ENCODE peak calls at places on chromosome 22, in four cellular contexts. S is anterior cingulate cortex, Z is caudate nucleus, H is DMS153. F is an unnamed sample.

GRCh38 chr22:30079952-30080533 is at the start of gene HORMAD2:
- DNase-seq in Z (peak; percentile 6), S (no peak), H (no peak), F (peak; percentile 55)

GRCh38 chr22:41048791-41049717 is 43.3 kb upstream of the EP300 start:
- DNase-seq in H (peak; percentile 37), S (no peak), Z (peak; percentile 12), F (peak; percentile 92)

GRCh38 chr22:20418211-20418788 is 19.3 kb downstream of the SCARF2 start:
- DNase-seq in Z (peak; percentile 75), S (peak; percentile 60), H (peak; percentile 43), F (peak; percentile 69)

GRCh38 chr22:42431401-42432019 is 693 bp downstream of the NFAM1 start:
- DNase-seq in Z (no peak), H (no peak), S (peak; percentile 23), F (no peak)

GRCh38 chr22:30816413-30816812 is 121.7 kb downstream of the OSBP2 start:
- DNase-seq in H (no peak), S (no peak), Z (no peak), F (no peak)

GRCh38 chr22:44442186-44442465 is 55.9 kb downstream of the RTL6 start:
- DNase-seq in S (no peak), H (no peak), Z (no peak), F (no peak)

GRCh38 chr22:37032134-37032534 is 12.6 kb downstream of the MPST start:
- DNase-seq in Z (no peak), H (no peak), S (no peak), F (no peak)

GRCh38 chr22:36351921-36352774 is 35.6 kb downstream of the MYH9 start:
- DNase-seq in H (no peak), S (no peak), Z (no peak), F (peak; percentile 51)

GRCh38 chr22:46180370-46181137 is 30.2 kb downstream of the PPARA start:
- DNase-seq in Z (no peak), H (no peak), S (no peak), F (peak; percentile 34)

GRCh38 chr22:38406617-38407016 is 48.4 kb downstream of the KCNJ4 start:
- DNase-seq in Z (no peak), H (no peak), S (no peak), F (no peak)

GRCh38 chr22:30892731-30893221 is 75.8 kb downstream of the MORC2 start:
- DNase-seq in Z (no peak), S (no peak), H (no peak), F (no peak)

GRCh38 chr22:27433585-27434190 is 367.9 kb downstream of the MN1 start:
- DNase-seq in H (no peak), S (no peak), Z (no peak), F (peak; percentile 52)

GRCh38 chr22:20644071-20644642 is 129.8 kb upstream of the SERPIND1 start:
- DNase-seq in Z (no peak), H (no peak), S (no peak), F (no peak)

GRCh38 chr22:19524170-19525115 is at the start of gene CLDN5:
- DNase-seq in H (peak; percentile 1), Z (no peak), S (no peak), F (peak; percentile 7)

GRCh38 chr22:24070553-24070952 is 59.4 kb downstream of the CABIN1 start:
- DNase-seq in H (no peak), Z (no peak), S (no peak), F (no peak)

GRCh38 chr22:45518580-45518991 is 15.9 kb downstream of the FBLN1 start:
- DNase-seq in H (no peak), Z (no peak), S (no peak), F (no peak)

GRCh38 chr22:49044776-49045175 is 782.9 kb downstream of the BRD1 start:
- DNase-seq in S (no peak), H (no peak), Z (no peak), F (no peak)

GRCh38 chr22:49833340-49834007 is 5.8 kb upstream of the BRD1 start:
- DNase-seq in H (no peak), S (no peak), Z (no peak), F (no peak)

GRCh38 chr22:29331213-29331612 is 15.7 kb upstream of the RASL10A start:
- DNase-seq in S (no peak), H (no peak), Z (no peak), F (no peak)

GRCh38 chr22:49934891-49935557 is 16.6 kb downstream of the CRELD2 start:
- DNase-seq in H (peak; percentile 21), S (no peak), Z (peak; percentile 50), F (peak; percentile 36)

GRCh38 chr22:19705181-19705934 is 8.9 kb upstream of the SEPTIN5 start:
- DNase-seq in Z (no peak), S (no peak), H (no peak), F (no peak)

GRCh38 chr22:20834206-20834605 is 24.4 kb downstream of the PI4KA start:
- DNase-seq in H (no peak), Z (no peak), S (no peak), F (no peak)

GRCh38 chr22:30876925-30877553 is 91.5 kb downstream of the MORC2 start:
- DNase-seq in Z (peak; percentile 30), H (no peak), S (peak; percentile 24), F (peak; percentile 84)

GRCh38 chr22:35449829-35450689 is 50.1 kb downstream of the MCM5 start:
- DNase-seq in S (no peak), Z (no peak), H (no peak), F (no peak)

GRCh38 chr22:32603651-32604540 is 129.3 kb downstream of the FBXO7 start:
- DNase-seq in Z (no peak), H (no peak), S (no peak), F (no peak)

GRCh38 chr22:40407831-40408717 is 37.7 kb downstream of the SGSM3 start:
- DNase-seq in Z (no peak), H (no peak), S (no peak), F (no peak)

GRCh38 chr22:38981005-38981658 is 1.0 kb upstream of the APOBEC3B start:
- DNase-seq in Z (no peak), H (peak; percentile 67), S (no peak), F (peak; percentile 19)

GRCh38 chr22:42857845-42858481 is 890 bp upstream of the ARFGAP3 start:
- DNase-seq in Z (no peak), H (peak; percentile 17), S (no peak), F (no peak)

GRCh38 chr22:21632237-21632895 is at the start of gene CCDC116:
- DNase-seq in S (no peak), Z (no peak), H (peak; percentile 81), F (no peak)

GRCh38 chr22:31646186-31647019 is 15.6 kb downstream of the PISD start:
- DNase-seq in H (no peak), Z (no peak), S (no peak), F (peak; percentile 98)

GRCh38 chr22:45552580-45553332 is 50.1 kb downstream of the FBLN1 start:
- DNase-seq in H (no peak), S (no peak), Z (no peak), F (peak; percentile 99)

GRCh38 chr22:50253941-50254340 is 2.9 kb upstream of the HDAC10 start:
- DNase-seq in S (no peak), H (no peak), Z (no peak), F (no peak)

F was measured in amniotic epithelial cell.